ENCODE peak calls at places on chromosomes 4 and X, in nine cellular contexts. X, U, V, B, C, M, T, S and I are unnamed samples.

GRCh38 chr4:2886161-2886560 is 42.5 kb downstream of the ADD1 start:
- DNase-seq in X (no peak), U (no peak), V (no peak), B (no peak), C (no peak), M (no peak), T (no peak), S (no peak), I (no peak)

GRCh38 chr4:187021436-187022205 is 298.0 kb upstream of the FAT1 start:
- DNase-seq in X (no peak), U (no peak), V (no peak), B (no peak), C (no peak), M (no peak), T (no peak), S (no peak), I (no peak)

GRCh38 chrX:56588397-56589188 is 25.2 kb downstream of the UBQLN2 start:
- DNase-seq in X (no peak), U (no peak), V (no peak), B (no peak), C (no peak), M (no peak), T (no peak), S (no peak), I (no peak)

GRCh38 chr4:107248571-107248970 is 212.5 kb upstream of the DKK2 start:
- DNase-seq in X (no peak), U (peak), V (no peak), B (no peak), C (no peak), M (no peak), T (no peak), S (no peak), I (no peak)

GRCh38 chr4:181213562-181213961 is 1029.6 kb upstream of the TENM3 start:
- DNase-seq in X (no peak), U (no peak), V (no peak), B (no peak), C (no peak), M (no peak), T (no peak), S (no peak), I (no peak)

GRCh38 chrX:49840679-49841078 is 11.6 kb downstream of the PAGE4 start:
- DNase-seq in X (peak), U (peak), V (peak), B (peak), C (peak), M (peak), T (peak), S (peak), I (peak)

GRCh38 chrX:8820910-8821527 is 19.8 kb upstream of the FAM9A start:
- DNase-seq in X (peak), U (peak), V (no peak), B (no peak), C (no peak), M (peak), T (no peak), S (peak), I (no peak)

GRCh38 chrX:20418379-20418778 is 151.7 kb upstream of the RPS6KA3 start:
- DNase-seq in X (no peak), U (no peak), V (no peak), B (peak), C (no peak), M (no peak), T (no peak), S (no peak), I (no peak)

GRCh38 chrX:85903692-85904471 is 143.5 kb downstream of the CHM start:
- DNase-seq in X (no peak), U (no peak), V (no peak), B (no peak), C (no peak), M (no peak), T (no peak), S (no peak), I (no peak)

GRCh38 chr4:83639849-83640493 is 104.1 kb downstream of the GPAT3 start:
- DNase-seq in X (peak), U (peak), V (no peak), B (peak), C (peak), M (peak), T (no peak), S (peak), I (peak)

GRCh38 chrX:111168314-111168713 is 72.3 kb downstream of the PAK3 start:
- DNase-seq in X (peak), U (peak), V (no peak), B (peak), C (no peak), M (peak), T (no peak), S (peak), I (peak)

GRCh38 chr4:23903859-23904438 is 14.1 kb upstream of the PPARGC1A start:
- DNase-seq in X (no peak), U (no peak), V (no peak), B (no peak), C (no peak), M (no peak), T (peak), S (peak), I (peak)

GRCh38 chr4:94507708-94508107 is 56.0 kb downstream of the PDLIM5 start:
- DNase-seq in X (no peak), U (peak), V (no peak), B (no peak), C (peak), M (no peak), T (peak), S (peak), I (no peak)

GRCh38 chr4:123524958-123525628 is 128.5 kb downstream of the SPRY1 start:
- DNase-seq in X (no peak), U (no peak), V (no peak), B (no peak), C (no peak), M (no peak), T (no peak), S (peak), I (no peak)

GRCh38 chr4:118738090-118738489 is 52.9 kb downstream of the METTL14 start:
- DNase-seq in X (no peak), U (no peak), V (no peak), B (no peak), C (no peak), M (no peak), T (no peak), S (no peak), I (no peak)

GRCh38 chr4:38236003-38236402 is 275.8 kb downstream of the PTTG2 start:
- DNase-seq in X (no peak), U (no peak), V (no peak), B (no peak), C (no peak), M (no peak), T (no peak), S (no peak), I (no peak)

GRCh38 chr4:74005528-74005927 is 7.1 kb upstream of the CXCL5 start:
- DNase-seq in X (no peak), U (peak), V (no peak), B (no peak), C (peak), M (no peak), T (no peak), S (peak), I (no peak)

GRCh38 chr4:42265782-42266602 is 113.5 kb upstream of the BEND4 start:
- DNase-seq in X (no peak), U (no peak), V (no peak), B (no peak), C (no peak), M (no peak), T (no peak), S (no peak), I (no peak)

GRCh38 chr4:338759-339097 is 1.1 kb downstream of the ZNF141 start:
- DNase-seq in X (peak), U (no peak), V (no peak), B (peak), C (no peak), M (no peak), T (peak), S (no peak), I (peak)
- H3K4me3 ChIP-seq in X (peak), U (peak), V (peak), B (peak), C (peak), M (peak), T (peak), S (peak), I (peak)

GRCh38 chr4:945274-946102 is 13.2 kb downstream of the TMEM175 start:
- DNase-seq in X (peak), U (no peak), V (peak), B (no peak), C (no peak), M (no peak), T (no peak), S (no peak), I (no peak)
- H3K4me3 ChIP-seq in X (peak), U (no peak), V (no peak), B (no peak), C (no peak), M (no peak), T (no peak), S (no peak), I (no peak)

GRCh38 chr4:185398618-185399017 is 2.0 kb downstream of the ANKRD37 start:
- DNase-seq in X (no peak), U (no peak), V (no peak), B (no peak), C (peak), M (no peak), T (no peak), S (no peak), I (no peak)

GRCh38 chr4:185395956-185396723 is 416 bp upstream of the LRP2BP start:
- DNase-seq in X (peak), U (peak), V (peak), B (peak), C (peak), M (peak), T (peak), S (peak), I (peak)

GRCh38 chr4:185395255-185395955 is at the start of gene LRP2BP:
- DNase-seq in X (no peak), U (peak), V (no peak), B (peak), C (peak), M (no peak), T (no peak), S (no peak), I (no peak)

GRCh38 chr4:185396724-185397402 is at the start of gene ANKRD37:
- DNase-seq in X (no peak), U (peak), V (peak), B (no peak), C (peak), M (no peak), T (peak), S (peak), I (no peak)

DNA sequence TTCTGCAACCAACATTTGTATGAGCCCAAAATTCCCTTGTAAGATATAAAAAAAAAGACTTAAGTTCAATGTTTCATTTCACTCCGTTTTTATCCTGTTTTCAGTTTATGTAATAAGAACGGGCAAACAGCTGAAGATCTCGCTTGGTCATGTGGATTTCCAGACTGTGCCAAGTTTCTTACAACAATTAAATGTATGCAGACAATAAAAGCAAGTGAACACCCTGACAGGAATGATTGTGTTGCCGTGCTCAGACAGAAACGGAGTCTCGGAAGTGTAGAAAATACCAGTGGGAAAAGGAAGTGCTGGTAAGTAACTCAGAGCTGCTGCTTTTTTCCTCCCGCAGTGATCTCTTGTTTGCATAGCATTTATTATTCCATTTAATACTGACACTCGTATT is 2.8 kb downstream of the ANKRD37 start:
- DNase-seq in X (no peak), U (no peak), V (no peak), B (no peak), C (peak), M (no peak), T (no peak), S (no peak), I (no peak)
- H3K4me3 ChIP-seq in X (no peak), U (peak), V (no peak), B (peak), C (peak), M (no peak), T (peak), S (no peak), I (no peak)

GRCh38 chr4:146333895-146334262 is 119.5 kb downstream of the REELD1 start:
- DNase-seq in X (no peak), U (no peak), V (no peak), B (no peak), C (no peak), M (no peak), T (no peak), S (no peak), I (no peak)
- H3K4me3 ChIP-seq in X (no peak), U (no peak), V (no peak), B (peak), C (no peak), M (no peak), T (no peak), S (no peak), I (peak)

GRCh38 chr4:151263455-151263854 is 13.5 kb upstream of the PRSS48 start:
- DNase-seq in X (no peak), U (no peak), V (no peak), B (no peak), C (no peak), M (no peak), T (no peak), S (no peak), I (no peak)

GRCh38 chr4:151259752-151260151 is 17.2 kb upstream of the PRSS48 start:
- DNase-seq in X (no peak), U (no peak), V (no peak), B (no peak), C (no peak), M (no peak), T (no peak), S (no peak), I (no peak)

GRCh38 chr4:151256134-151256533 is 20.8 kb upstream of the PRSS48 start:
- DNase-seq in X (no peak), U (no peak), V (no peak), B (no peak), C (peak), M (no peak), T (no peak), S (no peak), I (no peak)

GRCh38 chr4:151260526-151260925 is 16.4 kb upstream of the PRSS48 start:
- DNase-seq in X (no peak), U (peak), V (no peak), B (no peak), C (no peak), M (no peak), T (no peak), S (no peak), I (no peak)

GRCh38 chr4:151257704-151258103 is 19.3 kb upstream of the PRSS48 start:
- DNase-seq in X (no peak), U (no peak), V (no peak), B (no peak), C (no peak), M (no peak), T (no peak), S (no peak), I (no peak)
- H3K4me3 ChIP-seq in X (no peak), U (no peak), V (no peak), B (no peak), C (no peak), M (no peak), T (no peak), S (no peak), I (no peak)